ENCODE peak calls at places on chromosome 12, in ten cellular contexts. R is heart right ventricle; X is AG09309; B is dorsolateral prefrontal cortex; O is tibial artery; F is HFF-Myc; Q is fibroblast of lung; Z is CD8-positive, alpha-beta memory T cell; P is neural progenitor cell; U is bronchial epithelial cell. T is an unnamed sample.

GRCh38 chr12:41514050-41514449 is 325.9 kb downstream of the PDZRN4 start:
- DNase-seq in R (no peak), X (no peak), B (no peak), O (no peak), F (no peak), Q (no peak), Z (no peak), P (no peak), U (no peak), T (no peak)

GRCh38 chr12:45409966-45410365 is 194.1 kb downstream of the ANO6 start:
- DNase-seq in R (peak; percentile 50), X (peak; percentile 70), B (no peak), O (peak; percentile 23), F (no peak), Q (peak; percentile 44), Z (no peak), P (no peak), U (peak; percentile 9), T (no peak)

GRCh38 chr12:131620520-131620919 is 90.4 kb upstream of the SFSWAP start:
- DNase-seq in R (no peak), X (no peak), B (no peak), O (no peak), F (no peak), Q (no peak), Z (no peak), P (no peak), U (no peak), T (no peak)

GRCh38 chr12:113886721-113887120 is 79.4 kb downstream of the RBM19 start:
- DNase-seq in R (no peak), X (no peak), B (no peak), O (no peak), F (no peak), Q (no peak), Z (no peak), P (no peak), U (no peak), T (no peak)

GRCh38 chr12:89358805-89359204 is 6.5 kb upstream of the DUSP6 start:
- DNase-seq in R (no peak), X (no peak), B (no peak), O (no peak), F (no peak), Q (no peak), Z (no peak), P (no peak), U (no peak), T (no peak)

GRCh38 chr12:58922849-58923248 is 2.5 kb upstream of the LRIG3 start:
- DNase-seq in R (no peak), X (peak; percentile 21), B (no peak), O (no peak), F (no peak), Q (peak; percentile 80), Z (no peak), P (no peak), U (peak; percentile 54), T (no peak)

GRCh38 chr12:80622271-80622670 is 85.2 kb upstream of the MYF6 start:
- DNase-seq in R (no peak), X (no peak), B (no peak), O (no peak), F (no peak), Q (peak; percentile 30), Z (no peak), P (peak; percentile 14), U (no peak), T (no peak)

GRCh38 chr12:70402597-70402996 is 36.5 kb downstream of the KCNMB4 start:
- DNase-seq in R (no peak), X (no peak), B (no peak), O (no peak), F (no peak), Q (no peak), Z (no peak), P (no peak), U (peak; percentile 7), T (no peak)

GRCh38 chr12:88375960-88376305 is 204.3 kb downstream of the KITLG start:
- DNase-seq in R (no peak), X (no peak), B (no peak), O (no peak), F (no peak), Q (no peak), Z (no peak), P (no peak), U (peak; percentile 67), T (no peak)

DNA sequence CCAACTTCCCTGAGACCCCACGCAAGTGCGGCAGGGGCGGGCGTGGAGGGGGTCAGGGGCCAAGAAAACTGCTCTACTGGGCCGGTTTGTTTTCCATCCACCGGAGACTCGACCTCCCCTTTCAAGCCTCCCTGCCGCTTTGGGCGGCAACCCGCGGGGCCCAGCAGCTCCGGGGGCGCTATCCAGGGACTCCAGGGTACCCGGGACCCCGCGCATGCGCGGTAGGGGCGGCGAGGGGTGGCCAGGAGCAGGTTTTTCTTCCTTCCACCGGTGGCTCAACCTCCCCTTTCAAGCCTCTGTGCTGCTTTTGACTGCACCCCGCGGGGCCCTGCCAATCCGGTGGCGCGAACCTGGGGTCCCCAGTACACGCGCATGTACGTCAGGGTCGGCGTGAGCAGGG is 323.5 kb downstream of the ALG10 start:
- DNase-seq in R (no peak), X (no peak), B (no peak), O (no peak), F (no peak), Q (no peak), Z (no peak), P (no peak), U (no peak), T (no peak)
- H3K4me3 ChIP-seq in R (no peak overlapping the region), X (no peak overlapping the region), B (no peak overlapping the region), O (no peak overlapping the region), F (no peak overlapping the region), Q (no peak overlapping the region), Z (no peak overlapping the region), P (no peak overlapping the region), U (no peak overlapping the region), T (no peak overlapping the region)

GRCh38 chr12:55925371-55925770 is 2.3 kb downstream of the PYM1 start:
- DNase-seq in R (no peak), X (no peak), B (no peak), O (no peak), F (no peak), Q (no peak), Z (no peak), P (no peak), U (no peak), T (no peak)
- H3K4me3 ChIP-seq in R (no peak overlapping the region), X (no peak overlapping the region), B (peak overlapping the region; percentile 98), O (no peak overlapping the region), F (peak overlapping the region; percentile 77), Q (no peak overlapping the region), Z (peak overlapping the region; percentile 11), P (peak overlapping the region; percentile 94), U (no peak overlapping the region), T (no peak overlapping the region)

DNA sequence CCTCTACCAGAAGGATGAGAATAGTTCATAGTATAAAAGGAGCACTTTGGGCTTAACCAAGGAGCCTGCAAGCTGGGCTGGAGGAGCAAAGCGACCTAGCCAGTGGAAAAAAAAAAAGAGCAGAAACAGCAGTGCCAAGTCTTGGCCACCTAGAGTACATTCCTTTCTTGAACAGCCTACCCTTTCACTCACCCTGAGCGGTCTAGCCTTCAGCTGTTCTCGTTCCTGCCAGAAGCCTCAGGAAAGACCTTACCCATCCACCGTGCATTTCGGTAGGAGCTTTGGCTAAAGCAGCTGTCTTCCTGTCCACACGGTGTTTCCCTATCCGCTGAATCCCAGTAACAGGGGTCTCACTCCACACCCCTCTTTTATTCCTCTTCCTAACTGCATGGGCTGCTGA is 88.7 kb upstream of the METAP2 start:
- DNase-seq in R (peak; percentile 6), X (peak; percentile 23), B (peak; percentile 57), O (no peak), F (peak; percentile 7), Q (peak; percentile 67), Z (no peak), P (peak; percentile 19), U (peak; percentile 17), T (no peak)
- H3K4me3 ChIP-seq in R (peak overlapping the region; percentile 46), X (peak overlapping the region; percentile 44), B (peak overlapping the region; percentile 65), O (peak overlapping the region; percentile 50), F (peak overlapping the region; percentile 35), Q (peak overlapping the region; percentile 37), Z (no peak overlapping the region), P (no peak overlapping the region), U (no peak overlapping the region), T (no peak overlapping the region)

GRCh38 chr12:110079477-110080400 is 31.4 kb upstream of the C12orf76 start:
- DNase-seq in R (peak; percentile 32), X (no peak), B (peak; percentile 7), O (peak; percentile 49), F (no peak), Q (no peak), Z (peak; percentile 83), P (no peak), U (no peak), T (peak; percentile 45)
- H3K4me3 ChIP-seq in R (peak overlapping the region; percentile 22), X (no peak overlapping the region), B (peak overlapping the region; percentile 62), O (peak overlapping the region; percentile 10), F (no peak overlapping the region), Q (no peak overlapping the region), Z (peak overlapping the region; percentile 31), P (no peak overlapping the region), U (no peak overlapping the region), T (no peak overlapping the region)

GRCh38 chr12:4566474-4566873 is 4.5 kb downstream of the DYRK4 start:
- DNase-seq in R (no peak), X (no peak), B (no peak), O (no peak), F (no peak), Q (no peak), Z (no peak), P (no peak), U (no peak), T (no peak)
- H3K4me3 ChIP-seq in R (no peak overlapping the region), X (no peak overlapping the region), B (no peak overlapping the region), O (no peak overlapping the region), F (no peak overlapping the region), Q (no peak overlapping the region), Z (no peak overlapping the region), P (no peak overlapping the region), U (no peak overlapping the region), T (no peak overlapping the region)